ENCODE peak calls at places on chromosomes 13 and 19, in six cellular contexts. One of them, this sample, is unnamed.

GRCh38 chr13:75550159-75550567 is 572 bp downstream of the UCHL3 start:
- DNase-seq in heart left ventricle: no peak
- DNase-seq in thoracic aorta: peak
- DNase-seq in GM23248: peak
- DNase-seq in astrocyte of the cerebellum: peak
- DNase-seq in mesendoderm: peak
- DNase-seq in this sample: peak

GRCh38 chr19:7772752-7773291 is 9.8 kb downstream of the CLEC4M start:
- DNase-seq in heart left ventricle: no peak
- DNase-seq in thoracic aorta: no peak
- DNase-seq in GM23248: peak
- DNase-seq in astrocyte of the cerebellum: no peak
- DNase-seq in mesendoderm: peak
- DNase-seq in this sample: no peak

GRCh38 chr13:43787518-43787891 is 733 bp upstream of the ENOX1 start:
- DNase-seq in heart left ventricle: no peak
- DNase-seq in thoracic aorta: no peak
- DNase-seq in GM23248: peak
- DNase-seq in astrocyte of the cerebellum: no peak
- DNase-seq in mesendoderm: peak
- DNase-seq in this sample: no peak

GRCh38 chr13:112958127-112958989 is 10.7 kb upstream of the MCF2L start:
- DNase-seq in heart left ventricle: peak
- DNase-seq in thoracic aorta: no peak
- DNase-seq in GM23248: no peak
- DNase-seq in astrocyte of the cerebellum: no peak
- DNase-seq in mesendoderm: no peak
- DNase-seq in this sample: no peak

GRCh38 chr13:26561636-26562537 is 4.4 kb downstream of the WASF3 start:
- DNase-seq in heart left ventricle: no peak
- DNase-seq in thoracic aorta: no peak
- DNase-seq in GM23248: peak
- DNase-seq in astrocyte of the cerebellum: peak
- DNase-seq in mesendoderm: peak
- DNase-seq in this sample: peak

GRCh38 chr19:958967-959685 is 25.0 kb upstream of the WDR18 start:
- DNase-seq in heart left ventricle: no peak
- DNase-seq in thoracic aorta: no peak
- DNase-seq in GM23248: peak
- DNase-seq in astrocyte of the cerebellum: no peak
- DNase-seq in mesendoderm: peak
- DNase-seq in this sample: no peak

GRCh38 chr13:65631078-65631477 is 1599.1 kb downstream of the PCDH9 start:
- DNase-seq in heart left ventricle: no peak
- DNase-seq in thoracic aorta: no peak
- DNase-seq in GM23248: peak
- DNase-seq in astrocyte of the cerebellum: no peak
- DNase-seq in mesendoderm: no peak
- DNase-seq in this sample: no peak

GRCh38 chr13:94112227-94112626 is 367.3 kb downstream of the DCT start:
- DNase-seq in heart left ventricle: peak
- DNase-seq in thoracic aorta: no peak
- DNase-seq in GM23248: peak
- DNase-seq in astrocyte of the cerebellum: peak
- DNase-seq in mesendoderm: peak
- DNase-seq in this sample: peak

GRCh38 chr13:40340368-40341085 is 325.9 kb downstream of the FOXO1 start:
- DNase-seq in heart left ventricle: no peak
- DNase-seq in thoracic aorta: no peak
- DNase-seq in GM23248: no peak
- DNase-seq in astrocyte of the cerebellum: no peak
- DNase-seq in mesendoderm: peak
- DNase-seq in this sample: no peak

GRCh38 chr19:45793178-45793564 is 526 bp upstream of the DMWD start:
- DNase-seq in heart left ventricle: no peak
- DNase-seq in thoracic aorta: no peak
- DNase-seq in GM23248: no peak
- DNase-seq in astrocyte of the cerebellum: no peak
- DNase-seq in mesendoderm: no peak
- DNase-seq in this sample: no peak

GRCh38 chr19:18167011-18167410 is 6.6 kb upstream of the IFI30 start:
- DNase-seq in heart left ventricle: no peak
- DNase-seq in thoracic aorta: no peak
- DNase-seq in GM23248: no peak
- DNase-seq in astrocyte of the cerebellum: no peak
- DNase-seq in mesendoderm: no peak
- DNase-seq in this sample: no peak

GRCh38 chr19:18167975-18168645 is 5.5 kb upstream of the IFI30 start:
- DNase-seq in heart left ventricle: no peak
- DNase-seq in thoracic aorta: no peak
- DNase-seq in GM23248: peak
- DNase-seq in astrocyte of the cerebellum: no peak
- DNase-seq in mesendoderm: no peak
- DNase-seq in this sample: no peak

GRCh38 chr19:18170714-18171255 is 2.8 kb upstream of the IFI30 start:
- DNase-seq in heart left ventricle: no peak
- DNase-seq in thoracic aorta: no peak
- DNase-seq in GM23248: no peak
- DNase-seq in astrocyte of the cerebellum: no peak
- DNase-seq in mesendoderm: no peak
- DNase-seq in this sample: no peak

GRCh38 chr19:18165794-18166544 is 7.6 kb upstream of the IFI30 start:
- DNase-seq in heart left ventricle: no peak
- DNase-seq in thoracic aorta: no peak
- DNase-seq in GM23248: no peak
- DNase-seq in astrocyte of the cerebellum: no peak
- DNase-seq in mesendoderm: no peak
- DNase-seq in this sample: no peak

GRCh38 chr19:18168673-18169381 is 4.8 kb upstream of the IFI30 start:
- DNase-seq in heart left ventricle: no peak
- DNase-seq in thoracic aorta: no peak
- DNase-seq in GM23248: no peak
- DNase-seq in astrocyte of the cerebellum: no peak
- DNase-seq in mesendoderm: no peak
- DNase-seq in this sample: no peak
- H3K4me3 ChIP-seq in heart left ventricle: no peak
- H3K4me3 ChIP-seq in thoracic aorta: no peak
- H3K4me3 ChIP-seq in GM23248: no peak
- H3K4me3 ChIP-seq in astrocyte of the cerebellum: no peak
- H3K4me3 ChIP-seq in mesendoderm: no peak
- H3K4me3 ChIP-seq in this sample: no peak

GRCh38 chr19:40442328-40443130 is 1.6 kb downstream of the SERTAD3 start:
- DNase-seq in heart left ventricle: no peak
- DNase-seq in thoracic aorta: no peak
- DNase-seq in GM23248: no peak
- DNase-seq in astrocyte of the cerebellum: no peak
- DNase-seq in mesendoderm: no peak
- DNase-seq in this sample: no peak
- H3K4me3 ChIP-seq in heart left ventricle: peak
- H3K4me3 ChIP-seq in thoracic aorta: peak
- H3K4me3 ChIP-seq in GM23248: peak
- H3K4me3 ChIP-seq in astrocyte of the cerebellum: peak
- H3K4me3 ChIP-seq in mesendoderm: peak
- H3K4me3 ChIP-seq in this sample: peak

DNA sequence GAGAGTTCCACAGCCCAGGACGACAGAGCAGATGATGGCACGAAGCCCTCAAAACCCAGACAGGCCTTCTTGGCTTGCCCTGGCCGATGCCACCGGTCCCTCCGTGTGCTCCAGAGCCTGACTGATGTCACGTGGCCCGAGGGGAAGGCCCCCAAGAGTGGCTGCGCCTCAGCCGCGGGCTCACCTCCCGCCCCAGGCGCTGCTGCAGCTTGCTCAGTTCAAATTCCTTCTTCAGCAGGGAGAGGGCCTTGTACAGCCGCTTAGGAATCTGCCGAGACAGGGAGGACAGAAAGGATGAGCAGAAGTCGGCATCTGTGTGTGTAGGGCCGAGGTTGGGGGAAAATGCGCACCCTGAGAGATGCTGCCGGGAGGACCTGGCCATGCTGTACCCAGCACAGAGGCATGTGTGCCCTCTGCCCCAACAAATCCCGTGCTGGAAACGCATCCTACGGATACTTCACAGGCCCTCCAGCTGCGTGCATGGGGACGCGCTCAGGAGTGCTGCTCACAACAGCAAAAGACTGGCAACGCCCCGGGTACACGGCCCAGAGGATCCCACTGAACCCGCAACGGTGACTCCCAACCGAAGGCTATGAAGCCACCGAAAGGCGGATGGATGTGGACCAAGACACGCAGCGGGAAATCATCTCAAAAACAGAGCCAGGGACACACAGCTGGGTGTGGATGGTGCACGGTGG is 12.9 kb downstream of the LONP1 start:
- DNase-seq in heart left ventricle: no peak
- DNase-seq in thoracic aorta: no peak
- DNase-seq in GM23248: no peak
- DNase-seq in astrocyte of the cerebellum: no peak
- DNase-seq in mesendoderm: no peak
- DNase-seq in this sample: no peak
- H3K4me3 ChIP-seq in heart left ventricle: no peak
- H3K4me3 ChIP-seq in thoracic aorta: no peak
- H3K4me3 ChIP-seq in GM23248: no peak
- H3K4me3 ChIP-seq in astrocyte of the cerebellum: no peak
- H3K4me3 ChIP-seq in mesendoderm: no peak
- H3K4me3 ChIP-seq in this sample: no peak

GRCh38 chr19:57075125-57075524 is 44.7 kb upstream of the USP29 start:
- DNase-seq in heart left ventricle: no peak
- DNase-seq in thoracic aorta: no peak
- DNase-seq in GM23248: no peak
- DNase-seq in astrocyte of the cerebellum: no peak
- DNase-seq in mesendoderm: no peak
- DNase-seq in this sample: no peak

GRCh38 chr19:57078802-57079201 is 41.0 kb upstream of the USP29 start:
- DNase-seq in heart left ventricle: no peak
- DNase-seq in thoracic aorta: no peak
- DNase-seq in GM23248: no peak
- DNase-seq in astrocyte of the cerebellum: no peak
- DNase-seq in mesendoderm: peak
- DNase-seq in this sample: no peak

GRCh38 chr19:57071414-57071813 is 48.4 kb upstream of the USP29 start:
- DNase-seq in heart left ventricle: no peak
- DNase-seq in thoracic aorta: no peak
- DNase-seq in GM23248: no peak
- DNase-seq in astrocyte of the cerebellum: no peak
- DNase-seq in mesendoderm: no peak
- DNase-seq in this sample: no peak

GRCh38 chr19:57075801-57076492 is 43.8 kb upstream of the USP29 start:
- DNase-seq in heart left ventricle: no peak
- DNase-seq in thoracic aorta: no peak
- DNase-seq in GM23248: no peak
- DNase-seq in astrocyte of the cerebellum: no peak
- DNase-seq in mesendoderm: no peak
- DNase-seq in this sample: no peak
- H3K4me3 ChIP-seq in heart left ventricle: no peak
- H3K4me3 ChIP-seq in thoracic aorta: no peak
- H3K4me3 ChIP-seq in GM23248: no peak
- H3K4me3 ChIP-seq in astrocyte of the cerebellum: no peak
- H3K4me3 ChIP-seq in mesendoderm: no peak
- H3K4me3 ChIP-seq in this sample: no peak